ENCODE peak calls at places on chromosomes 7 and 10, in ten cellular contexts. A is lower leg skin, R is K562, L is uterus, E is heart left ventricle, F is IMR-90, V is right lobe of liver, N is NB4, U is transverse colon, M is suprapubic skin. Q is an unnamed sample.

GRCh38 chr10:98320476-98321202 is 52.6 kb upstream of the LOXL4 start:
- DNase-seq in A (no peak), R (no peak), L (no peak), E (no peak), F (no peak), V (no peak), N (peak; percentile 86), U (no peak), M (no peak), Q (no peak)

GRCh38 chr10:79372871-79373270 is 25.6 kb downstream of the PPIF start:
- DNase-seq in A (peak; percentile 49), R (no peak), L (no peak), E (no peak), F (no peak), V (no peak), N (peak; percentile 1), U (no peak), M (peak; percentile 32), Q (no peak)

GRCh38 chr7:152909280-152909679 is 149.7 kb downstream of the ACTR3B start:
- DNase-seq in A (no peak), R (no peak), L (no peak), E (no peak), F (no peak), V (no peak), N (no peak), U (no peak), M (no peak), Q (no peak)

GRCh38 chr10:62153191-62153590 is 115.5 kb downstream of the RTKN2 start:
- DNase-seq in A (no peak), R (no peak), L (no peak), E (no peak), F (peak; percentile 85), V (no peak), N (no peak), U (no peak), M (no peak), Q (no peak)

GRCh38 chr10:99520804-99521473 is 11.8 kb upstream of the NKX2-3 start:
- DNase-seq in A (no peak), R (no peak), L (no peak), E (no peak), F (no peak), V (no peak), N (no peak), U (no peak), M (no peak), Q (no peak)

GRCh38 chr10:31694929-31695837 is 233.4 kb downstream of the ARHGAP12 start:
- DNase-seq in A (no peak), R (no peak), L (no peak), E (no peak), F (peak; percentile 54), V (no peak), N (no peak), U (no peak), M (no peak), Q (no peak)

GRCh38 chr10:71750986-71751385 is 22.3 kb downstream of the VSIR start:
- DNase-seq in A (no peak), R (no peak), L (no peak), E (peak; percentile 17), F (no peak), V (no peak), N (no peak), U (no peak), M (no peak), Q (no peak)

GRCh38 chr10:87550741-87551140 is 46.0 kb downstream of the MINPP1 start:
- DNase-seq in A (no peak), R (no peak), L (no peak), E (no peak), F (no peak), V (no peak), N (no peak), U (no peak), M (no peak), Q (no peak)

GRCh38 chr10:61463035-61463909 is 10.1 kb upstream of the TMEM26 start:
- DNase-seq in A (no peak), R (no peak), L (no peak), E (no peak), F (peak; percentile 85), V (no peak), N (no peak), U (no peak), M (no peak), Q (no peak)

GRCh38 chr7:98189559-98189958 is 21.7 kb upstream of the BHLHA15 start:
- DNase-seq in A (no peak), R (no peak), L (no peak), E (no peak), F (no peak), V (no peak), N (no peak), U (no peak), M (peak; percentile 40), Q (no peak)

GRCh38 chr7:128194533-128195282 is 46.4 kb upstream of the LEP start:
- DNase-seq in A (no peak), R (no peak), L (no peak), E (no peak), F (no peak), V (no peak), N (no peak), U (no peak), M (no peak), Q (no peak)

GRCh38 chr7:57651006-57651405 is 201.0 kb downstream of the ZNF716 start:
- DNase-seq in A (no peak), R (no peak), L (no peak), E (no peak), F (no peak), V (no peak), N (no peak), U (no peak), M (no peak), Q (no peak)

GRCh38 chr10:50624866-50625491 is 1.2 kb upstream of the SGMS1 start:
- DNase-seq in A (peak; percentile 91), R (peak; percentile 93), L (peak; percentile 64), E (peak; percentile 89), F (peak; percentile 64), V (peak; percentile 92), N (peak; percentile 87), U (peak; percentile 70), M (peak; percentile 90), Q (peak; percentile 93)
- TF ChIP-seq POLR2A in A (no peak), R (peak; percentile 84), L (peak; percentile 31), E (no peak), F (peak; percentile 16), V (peak; percentile 58), N (peak; percentile 49), U (peak; percentile 19), M (peak; percentile 8), Q (peak; percentile 68)

DNA sequence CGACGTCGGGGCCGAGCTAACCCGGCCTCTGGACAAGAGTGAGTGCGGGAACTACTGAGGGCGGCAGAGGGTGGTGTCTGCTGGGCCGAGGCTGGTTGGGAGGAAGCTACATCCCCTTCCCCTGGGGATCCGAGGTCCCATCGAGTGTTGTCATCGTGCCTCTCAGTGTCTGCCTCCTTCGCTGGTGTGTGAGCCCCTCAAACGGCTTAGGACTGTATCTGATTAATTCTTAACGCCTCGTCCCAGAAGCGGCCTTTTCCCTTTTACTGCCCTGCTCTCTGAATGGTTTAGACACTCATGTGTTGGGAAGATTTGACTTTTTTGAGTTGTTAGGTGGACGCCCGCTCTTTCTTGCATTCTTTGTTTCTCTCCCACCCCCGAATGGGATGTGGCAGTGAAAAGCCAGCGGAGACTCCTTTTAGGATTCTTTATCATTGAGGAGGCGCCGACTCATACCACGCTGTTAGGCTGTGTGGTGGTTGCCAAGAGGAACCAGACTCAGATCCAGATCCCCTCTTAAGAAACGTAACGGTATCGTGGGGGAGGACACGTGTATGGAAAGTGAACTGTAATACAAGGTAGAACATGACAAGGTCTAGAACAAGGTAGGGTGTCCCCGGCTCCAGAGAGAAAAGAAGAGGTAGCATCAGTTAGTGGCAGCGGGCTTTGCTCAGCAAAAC is 631 bp downstream of the SUPV3L1 start:
- DNase-seq in A (no peak), R (peak; percentile 71), L (no peak), E (no peak), F (peak; percentile 32), V (no peak), N (peak; percentile 78), U (no peak), M (no peak), Q (peak; percentile 71)
- TF ChIP-seq POLR2A in A (no peak), R (no peak), L (no peak), E (no peak), F (peak; percentile 59), V (no peak), N (no peak), U (no peak), M (no peak), Q (no peak)

GRCh38 chr7:147578196-147578595 is 1012.4 kb upstream of the C7orf33 start:
- DNase-seq in A (no peak), R (no peak), L (no peak), E (no peak), F (no peak), V (no peak), N (no peak), U (no peak), M (no peak), Q (no peak)
- TF ChIP-seq POLR2A in A (no peak), R (no peak), L (no peak), E (no peak), F (no peak), V (no peak), N (no peak), U (no peak), M (no peak), Q (no peak)

DNA sequence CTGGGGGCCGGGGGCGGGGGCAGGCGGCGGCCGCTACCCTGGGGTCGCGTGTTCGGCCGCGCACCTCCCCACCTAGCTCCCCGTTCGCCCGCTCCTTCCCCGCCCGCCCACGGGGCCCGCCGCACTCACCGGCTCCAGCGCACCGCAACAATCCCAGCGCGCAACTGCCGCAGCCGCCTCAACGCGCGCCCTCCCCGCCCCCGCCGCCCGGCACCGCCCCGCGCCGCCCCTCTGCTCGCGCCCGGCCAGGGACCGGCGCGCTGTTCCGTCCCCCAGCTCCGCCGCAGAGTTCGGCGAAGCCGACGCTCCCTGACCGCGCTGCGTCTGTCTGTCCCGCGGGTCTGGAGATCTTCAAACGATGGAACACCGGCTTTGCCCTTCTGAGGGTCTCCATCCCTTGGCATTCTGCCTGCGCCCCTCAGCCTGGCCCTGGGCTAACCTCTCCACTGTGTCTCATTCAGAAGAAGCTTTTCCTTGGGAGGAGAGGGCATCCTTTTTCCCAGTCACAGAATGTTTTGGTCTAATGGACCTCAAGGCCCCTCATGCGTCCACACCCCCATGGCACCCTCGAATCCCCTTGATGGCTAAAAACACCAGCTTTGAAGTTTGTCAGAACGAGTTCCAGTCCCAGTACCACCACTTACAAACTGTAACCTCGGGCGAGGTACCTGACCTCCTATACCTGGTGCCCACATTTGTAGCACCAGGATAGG is at the start of gene NT5C2:
- DNase-seq in A (peak; percentile 95), R (peak; percentile 81), L (peak; percentile 66), E (peak; percentile 85), F (peak; percentile 72), V (peak; percentile 90), N (peak; percentile 89), U (peak; percentile 88), M (peak; percentile 86), Q (peak; percentile 93)
- TF ChIP-seq POLR2A in A (no peak), R (no peak), L (peak; percentile 45), E (no peak), F (no peak), V (no peak), N (peak; percentile 57), U (no peak), M (no peak), Q (no peak)

GRCh38 chr10:124912052-124912435 is 29.9 kb upstream of the ZRANB1 start:
- DNase-seq in A (peak; percentile 60), R (no peak), L (no peak), E (no peak), F (no peak), V (peak; percentile 45), N (no peak), U (no peak), M (no peak), Q (no peak)
- TF ChIP-seq POLR2A in A (no peak), R (no peak), L (no peak), E (no peak), F (no peak), V (no peak), N (no peak), U (no peak), M (no peak), Q (no peak)

GRCh38 chr10:114911052-114911697 is 26.8 kb upstream of the TRUB1 start:
- DNase-seq in A (no peak), R (no peak), L (no peak), E (no peak), F (no peak), V (no peak), N (no peak), U (no peak), M (no peak), Q (no peak)
- TF ChIP-seq POLR2A in A (no peak), R (no peak), L (no peak), E (no peak), F (no peak), V (no peak), N (no peak), U (no peak), M (no peak), Q (no peak)

Q was measured in erythroblast.